ENCODE peak calls at places on chromosomes 12 and 14, in four cellular contexts. One of them, this sample, is unnamed.

GRCh38 chr14:77267937-77268699 is 2.9 kb downstream of the NGB start:
- DNase-seq in GM06990: no peak
- DNase-seq in pancreas: no peak
- DNase-seq in progenitor cell of endocrine pancreas: no peak
- DNase-seq in this sample: no peak

GRCh38 chr14:39576726-39577125 is 144.5 kb upstream of the FBXO33 start:
- DNase-seq in GM06990: no peak
- DNase-seq in pancreas: no peak
- DNase-seq in progenitor cell of endocrine pancreas: no peak
- DNase-seq in this sample: no peak

GRCh38 chr12:40942326-40942725 is 245.8 kb upstream of the PDZRN4 start:
- DNase-seq in progenitor cell of endocrine pancreas: no peak
- DNase-seq in pancreas: no peak
- DNase-seq in GM06990: no peak
- DNase-seq in this sample: no peak

GRCh38 chr14:65361920-65362319 is 50.6 kb upstream of the FUT8 start:
- DNase-seq in pancreas: no peak
- DNase-seq in GM06990: no peak
- DNase-seq in progenitor cell of endocrine pancreas: no peak
- DNase-seq in this sample: no peak

GRCh38 chr12:50786498-50787231 is 22.8 kb downstream of the ATF1 start:
- DNase-seq in pancreas: no peak
- DNase-seq in GM06990: no peak
- DNase-seq in progenitor cell of endocrine pancreas: no peak
- DNase-seq in this sample: no peak

GRCh38 chr12:93563807-93564538 is 8.5 kb upstream of the SOCS2 start:
- DNase-seq in pancreas: peak
- DNase-seq in progenitor cell of endocrine pancreas: no peak
- DNase-seq in GM06990: no peak
- DNase-seq in this sample: peak

GRCh38 chr14:21042918-21043317 is 756 bp downstream of the RNASE7 start:
- DNase-seq in GM06990: no peak
- DNase-seq in progenitor cell of endocrine pancreas: no peak
- DNase-seq in pancreas: peak
- DNase-seq in this sample: no peak

GRCh38 chr12:94783862-94784261 is 133.5 kb upstream of the TMCC3 start:
- DNase-seq in pancreas: no peak
- DNase-seq in GM06990: peak
- DNase-seq in progenitor cell of endocrine pancreas: no peak
- DNase-seq in this sample: no peak

GRCh38 chr12:100794441-100795192 is at the start of gene ANO4:
- DNase-seq in pancreas: no peak
- DNase-seq in GM06990: no peak
- DNase-seq in progenitor cell of endocrine pancreas: no peak
- DNase-seq in this sample: no peak

GRCh38 chr14:30559638-30560071 is 697 bp downstream of the G2E3 start:
- DNase-seq in pancreas: no peak
- DNase-seq in GM06990: peak
- DNase-seq in progenitor cell of endocrine pancreas: no peak
- DNase-seq in this sample: no peak

GRCh38 chr12:2826036-2826435 is 8.8 kb downstream of the NRIP2 start:
- DNase-seq in pancreas: no peak
- DNase-seq in GM06990: no peak
- DNase-seq in progenitor cell of endocrine pancreas: no peak
- DNase-seq in this sample: no peak

GRCh38 chr14:102524451-102525212 is 15.1 kb upstream of the ANKRD9 start:
- DNase-seq in pancreas: peak
- DNase-seq in progenitor cell of endocrine pancreas: peak
- DNase-seq in GM06990: peak
- DNase-seq in this sample: peak

GRCh38 chr14:68510201-68510600 is 282.7 kb downstream of the ZFP36L1 start:
- DNase-seq in progenitor cell of endocrine pancreas: no peak
- DNase-seq in pancreas: peak
- DNase-seq in GM06990: no peak
- DNase-seq in this sample: no peak

GRCh38 chr14:91303091-91303923 is 58.8 kb upstream of the GPR68 start:
- DNase-seq in GM06990: peak
- DNase-seq in progenitor cell of endocrine pancreas: no peak
- DNase-seq in pancreas: no peak
- DNase-seq in this sample: peak

GRCh38 chr12:54981796-54982195 is 2.8 kb downstream of the TESPA1 start:
- DNase-seq in pancreas: no peak
- DNase-seq in progenitor cell of endocrine pancreas: no peak
- DNase-seq in GM06990: no peak
- DNase-seq in this sample: no peak

GRCh38 chr14:105498430-105499255 is 7.6 kb downstream of the TEDC1 start:
- DNase-seq in pancreas: no peak
- DNase-seq in progenitor cell of endocrine pancreas: no peak
- DNase-seq in GM06990: peak
- DNase-seq in this sample: no peak

GRCh38 chr14:72553161-72553560 is 340.7 kb downstream of the DPF3 start:
- DNase-seq in pancreas: no peak
- DNase-seq in GM06990: no peak
- DNase-seq in progenitor cell of endocrine pancreas: no peak
- DNase-seq in this sample: no peak

GRCh38 chr12:105205322-105206048 is 30.5 kb downstream of the APPL2 start:
- DNase-seq in progenitor cell of endocrine pancreas: no peak
- DNase-seq in pancreas: peak
- DNase-seq in GM06990: no peak
- DNase-seq in this sample: no peak

GRCh38 chr12:105204127-105204526 is 31.8 kb downstream of the APPL2 start:
- DNase-seq in pancreas: no peak
- DNase-seq in progenitor cell of endocrine pancreas: no peak
- DNase-seq in GM06990: no peak
- DNase-seq in this sample: no peak

GRCh38 chr12:105206686-105207374 is 29.1 kb downstream of the APPL2 start:
- DNase-seq in progenitor cell of endocrine pancreas: no peak
- DNase-seq in GM06990: no peak
- DNase-seq in pancreas: no peak
- DNase-seq in this sample: no peak

GRCh38 chr12:105201389-105201788 is 34.6 kb downstream of the APPL2 start:
- DNase-seq in GM06990: no peak
- DNase-seq in pancreas: no peak
- DNase-seq in progenitor cell of endocrine pancreas: no peak
- DNase-seq in this sample: no peak

GRCh38 chr12:105204916-105205315 is 31.1 kb downstream of the APPL2 start:
- DNase-seq in GM06990: no peak
- DNase-seq in pancreas: no peak
- DNase-seq in progenitor cell of endocrine pancreas: no peak
- DNase-seq in this sample: no peak
- TF ChIP-seq CTCF in GM06990: no peak
- TF ChIP-seq CTCF in pancreas: no peak
- TF ChIP-seq CTCF in progenitor cell of endocrine pancreas: no peak
- TF ChIP-seq CTCF in this sample: no peak

DNA sequence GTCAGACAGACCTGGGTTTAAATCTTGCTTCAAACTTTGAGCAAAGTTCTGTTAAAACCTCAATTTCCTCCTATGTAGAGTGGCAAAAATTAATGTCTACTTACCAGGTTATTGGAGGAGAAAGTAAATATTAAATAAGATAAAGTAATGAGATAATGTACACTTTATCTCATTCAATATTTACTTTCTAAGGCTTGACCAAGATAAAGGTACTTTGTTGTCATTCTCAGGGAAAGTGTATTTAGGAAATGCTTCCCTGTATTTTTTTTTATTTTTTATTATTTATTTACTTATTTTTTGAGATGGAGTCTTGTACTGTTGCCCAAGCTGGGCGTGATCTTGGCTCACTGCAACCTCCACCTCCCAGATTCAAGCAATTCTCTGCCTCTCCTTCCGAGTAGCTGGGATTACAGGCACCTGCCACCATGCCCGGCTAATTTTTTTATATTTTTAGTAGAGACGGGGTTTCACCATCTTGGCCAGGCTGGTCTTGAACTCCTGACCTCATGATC is 4.7 kb downstream of the FAM161B start:
- DNase-seq in GM06990: no peak
- DNase-seq in pancreas: peak
- DNase-seq in progenitor cell of endocrine pancreas: no peak
- DNase-seq in this sample: no peak
- TF ChIP-seq CTCF in GM06990: no peak
- TF ChIP-seq CTCF in pancreas: no peak
- TF ChIP-seq CTCF in progenitor cell of endocrine pancreas: no peak
- TF ChIP-seq CTCF in this sample: no peak

GRCh38 chr14:93115069-93115919 is 431 bp downstream of the ITPK1 start:
- DNase-seq in pancreas: peak
- DNase-seq in progenitor cell of endocrine pancreas: peak
- DNase-seq in GM06990: peak
- DNase-seq in this sample: peak
- TF ChIP-seq CTCF in pancreas: no peak
- TF ChIP-seq CTCF in progenitor cell of endocrine pancreas: no peak
- TF ChIP-seq CTCF in GM06990: no peak
- TF ChIP-seq CTCF in this sample: no peak

GRCh38 chr14:59018978-59019377 is 169.5 kb upstream of the DAAM1 start:
- DNase-seq in GM06990: no peak
- DNase-seq in pancreas: no peak
- DNase-seq in progenitor cell of endocrine pancreas: no peak
- DNase-seq in this sample: peak
- TF ChIP-seq CTCF in GM06990: peak
- TF ChIP-seq CTCF in pancreas: no peak
- TF ChIP-seq CTCF in progenitor cell of endocrine pancreas: peak
- TF ChIP-seq CTCF in this sample: peak

DNA sequence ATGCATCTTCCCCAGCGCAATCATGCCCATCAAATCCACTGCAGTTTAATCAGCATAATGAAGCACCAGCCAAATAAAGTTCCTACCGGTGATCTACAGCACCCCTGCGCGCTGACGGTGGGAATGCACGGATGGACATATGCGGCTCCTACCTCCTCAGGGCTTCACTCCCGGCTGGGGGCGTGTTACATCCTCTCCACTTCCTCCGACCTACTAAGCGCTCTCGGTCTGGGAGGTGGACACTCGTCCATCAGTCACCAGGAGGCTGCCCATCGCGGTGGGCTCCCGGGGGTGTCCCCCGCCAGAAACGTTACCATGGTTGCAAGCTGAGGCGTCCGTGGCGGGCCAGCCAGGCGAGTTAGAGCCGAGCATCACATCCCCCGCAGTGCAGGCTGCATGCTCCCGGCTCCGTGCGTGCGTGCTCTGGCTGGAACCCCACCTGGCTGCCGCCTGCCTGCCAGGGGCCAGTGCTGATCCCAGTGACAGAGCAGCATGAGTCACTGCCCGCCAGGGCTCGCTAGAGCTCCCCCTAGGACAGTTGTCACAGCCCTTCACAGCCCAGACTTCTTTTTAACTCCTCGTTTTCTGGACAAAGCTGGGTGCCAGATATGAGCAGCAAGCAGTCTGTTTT is 73.0 kb downstream of the CIT start:
- DNase-seq in GM06990: peak
- DNase-seq in pancreas: peak
- DNase-seq in progenitor cell of endocrine pancreas: peak
- DNase-seq in this sample: peak
- TF ChIP-seq CTCF in GM06990: peak
- TF ChIP-seq CTCF in pancreas: peak
- TF ChIP-seq CTCF in progenitor cell of endocrine pancreas: peak
- TF ChIP-seq CTCF in this sample: no peak

GRCh38 chr14:89377544-89377943 is 39.5 kb downstream of the FOXN3 start:
- DNase-seq in pancreas: no peak
- DNase-seq in progenitor cell of endocrine pancreas: no peak
- DNase-seq in GM06990: no peak
- DNase-seq in this sample: no peak

GRCh38 chr14:89378119-89378518 is 38.9 kb downstream of the FOXN3 start:
- DNase-seq in pancreas: no peak
- DNase-seq in progenitor cell of endocrine pancreas: no peak
- DNase-seq in GM06990: no peak
- DNase-seq in this sample: no peak

GRCh38 chr14:89372156-89372555 is 44.9 kb downstream of the FOXN3 start:
- DNase-seq in pancreas: no peak
- DNase-seq in progenitor cell of endocrine pancreas: no peak
- DNase-seq in GM06990: no peak
- DNase-seq in this sample: no peak

GRCh38 chr14:89373185-89373584 is 43.8 kb downstream of the FOXN3 start:
- DNase-seq in progenitor cell of endocrine pancreas: no peak
- DNase-seq in pancreas: no peak
- DNase-seq in GM06990: no peak
- DNase-seq in this sample: no peak

GRCh38 chr14:89374908-89375307 is 42.1 kb downstream of the FOXN3 start:
- DNase-seq in GM06990: no peak
- DNase-seq in pancreas: no peak
- DNase-seq in progenitor cell of endocrine pancreas: no peak
- DNase-seq in this sample: no peak
- TF ChIP-seq CTCF in GM06990: no peak
- TF ChIP-seq CTCF in pancreas: no peak
- TF ChIP-seq CTCF in progenitor cell of endocrine pancreas: no peak
- TF ChIP-seq CTCF in this sample: no peak

GRCh38 chr12:65962921-65963883 is 138.9 kb downstream of the HMGA2 start:
- DNase-seq in GM06990: no peak
- DNase-seq in progenitor cell of endocrine pancreas: no peak
- DNase-seq in pancreas: no peak
- DNase-seq in this sample: peak
- TF ChIP-seq CTCF in GM06990: peak
- TF ChIP-seq CTCF in progenitor cell of endocrine pancreas: peak
- TF ChIP-seq CTCF in pancreas: no peak
- TF ChIP-seq CTCF in this sample: no peak